ENCODE peak calls at places on chromosomes 7 and 10, in four cellular contexts. H, T, O and D are unnamed samples.

GRCh38 chr7:157752832-157753291 is 416.1 kb downstream of the DNAJB6 start:
- DNase-seq in O (no peak), T (no peak), H (no peak), D (no peak)

GRCh38 chr7:26159243-26159642 is 7.2 kb downstream of the NFE2L3 start:
- DNase-seq in H (peak; percentile 45), T (no peak), O (no peak), D (no peak)

GRCh38 chr10:96720422-96721206 is at the start of gene PIK3AP1:
- DNase-seq in T (peak; percentile 53), O (peak; percentile 98), H (no peak), D (peak; percentile 19)

GRCh38 chr7:6623589-6624245 is 8.3 kb downstream of the ZNF853 start:
- DNase-seq in H (no peak), O (no peak), T (no peak), D (no peak)

GRCh38 chr10:5447071-5447470 is 34.7 kb downstream of the NET1 start:
- DNase-seq in T (no peak), O (no peak), H (peak; percentile 56), D (no peak)

GRCh38 chr7:25167262-25167843 is 42.3 kb upstream of the CYCS start:
- DNase-seq in O (no peak), T (no peak), H (no peak), D (no peak)

GRCh38 chr7:45061807-45062206 is 27.0 kb downstream of the NACAD start:
- DNase-seq in T (no peak), H (no peak), O (peak; percentile 18), D (no peak)

GRCh38 chr10:33335800-33336605 is 1.5 kb upstream of the NRP1 start:
- DNase-seq in O (peak; percentile 82), T (peak; percentile 83), H (peak; percentile 36), D (no peak)

GRCh38 chr7:106022193-106022821 is 59.2 kb downstream of the CDHR3 start:
- DNase-seq in T (no peak), O (peak; percentile 84), H (no peak), D (no peak)

GRCh38 chr10:76869931-76870330 is 767.7 kb downstream of the KCNMA1 start:
- DNase-seq in H (no peak), T (peak; percentile 35), O (no peak), D (no peak)

GRCh38 chr7:114502454-114503254 is 88.0 kb downstream of the FOXP2 start:
- DNase-seq in O (no peak), H (peak; percentile 84), T (no peak), D (no peak)

GRCh38 chr7:157547102-157547501 is 210.3 kb downstream of the DNAJB6 start:
- DNase-seq in T (no peak), H (no peak), O (peak; percentile 31), D (no peak)

GRCh38 chr7:134450296-134451000 is 8.5 kb downstream of the AKR1B1 start:
- DNase-seq in O (no peak), T (no peak), H (no peak), D (no peak)

GRCh38 chr7:28310449-28310848 is 101.9 kb upstream of the CREB5 start:
- DNase-seq in H (no peak), O (no peak), T (no peak), D (no peak)

GRCh38 chr7:132941905-132942304 is 140.0 kb downstream of the CHCHD3 start:
- DNase-seq in T (no peak), H (no peak), O (no peak), D (peak; percentile 22)

GRCh38 chr10:31669367-31669766 is 259.3 kb downstream of the ARHGAP12 start:
- DNase-seq in O (no peak), H (no peak), T (no peak), D (peak; percentile 94)

GRCh38 chr10:30510184-30510931 is 76.4 kb downstream of the MAP3K8 start:
- DNase-seq in O (no peak), T (no peak), H (no peak), D (no peak)

GRCh38 chr10:5466451-5466996 is 32.8 kb downstream of the CALML5 start:
- DNase-seq in O (no peak), T (no peak), H (no peak), D (no peak)

GRCh38 chr7:151611041-151611440 is 91.3 kb upstream of the RHEB start:
- DNase-seq in T (no peak), O (no peak), H (no peak), D (no peak)

GRCh38 chr10:111360260-111360925 is 283.6 kb downstream of the ADRA2A start:
- DNase-seq in O (peak; percentile 70), H (no peak), T (peak; percentile 6), D (peak; percentile 24)

GRCh38 chr7:38548605-38549004 is 82.6 kb downstream of the AMPH start:
- DNase-seq in O (no peak), H (no peak), T (no peak), D (no peak)

GRCh38 chr7:19009936-19010280 is 107.5 kb downstream of the TWIST1 start:
- DNase-seq in O (no peak), T (no peak), H (no peak), D (no peak)

GRCh38 chr7:26658080-26658697 is 206.2 kb downstream of the SKAP2 start:
- DNase-seq in O (no peak), H (no peak), T (no peak), D (no peak)

GRCh38 chr7:75922966-75923603 is 8.1 kb downstream of the POR start:
- DNase-seq in O (no peak), H (no peak), T (no peak), D (no peak)

GRCh38 chr7:75916685-75917634 is 2.0 kb downstream of the POR start:
- DNase-seq in T (no peak), H (no peak), O (no peak), D (no peak)

GRCh38 chr7:75924251-75924650 is 9.3 kb downstream of the POR start:
- DNase-seq in H (no peak), O (no peak), T (no peak), D (no peak)

GRCh38 chr7:75921479-75921878 is 6.5 kb downstream of the POR start:
- DNase-seq in H (no peak), O (no peak), T (no peak), D (no peak)

GRCh38 chr7:75920431-75921161 is 5.6 kb downstream of the POR start:
- DNase-seq in H (no peak), O (no peak), T (no peak), D (no peak)
- TF ChIP-seq CTCF in H (no peak), O (no peak), T (no peak), D (no peak)

GRCh38 chr7:1368682-1369571 is 90.3 kb downstream of the MICALL2 start:
- DNase-seq in O (no peak), H (peak; percentile 4), T (no peak), D (peak; percentile 91)

GRCh38 chr7:1372063-1372462 is 87.2 kb downstream of the MICALL2 start:
- DNase-seq in T (no peak), O (no peak), H (no peak), D (no peak)

GRCh38 chr7:1369856-1370657 is 89.2 kb downstream of the MICALL2 start:
- DNase-seq in T (no peak), O (no peak), H (no peak), D (no peak)

GRCh38 chr7:1372671-1373379 is 86.4 kb downstream of the MICALL2 start:
- DNase-seq in H (no peak), O (no peak), T (no peak), D (no peak)

GRCh38 chr7:1370738-1371137 is 88.5 kb downstream of the MICALL2 start:
- DNase-seq in T (no peak), O (no peak), H (no peak), D (no peak)
- H3K4me1 ChIP-seq in T (no peaks in the 10 kb centered on the region), O (peaks cover 6% of the 10 kb centered on the region), H (no peaks in the 10 kb centered on the region), D (peaks cover 27% of the 10 kb centered on the region)

GRCh38 chr7:107147464-107148214 is 21.2 kb upstream of the HBP1 start:
- DNase-seq in O (no peak), H (peak; percentile 69), T (no peak), D (peak; percentile 42)
- H3K4me3 ChIP-seq in O (no peak overlapping the region), H (no peak overlapping the region), T (no peak overlapping the region), D (no peak overlapping the region)

DNA sequence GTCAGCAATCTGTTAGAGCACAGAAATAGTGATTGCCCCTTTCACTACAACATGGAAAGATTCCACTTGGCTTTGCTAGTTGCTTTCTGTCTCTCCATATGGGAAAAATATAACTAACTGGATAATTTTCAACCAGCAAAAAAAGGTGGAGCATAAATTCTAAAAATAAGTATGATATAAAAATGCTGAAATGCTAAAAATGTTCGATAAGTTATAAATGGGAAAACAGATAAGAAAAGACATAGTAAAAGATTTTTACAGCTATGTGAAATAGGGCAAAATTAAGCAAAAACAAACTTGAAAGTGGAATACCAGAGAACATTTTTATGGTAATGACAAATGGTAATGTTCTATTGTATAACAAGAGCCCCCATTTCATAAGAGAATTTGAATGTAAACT is 90.2 kb downstream of the GPR85 start:
- DNase-seq in H (no peak), T (no peak), O (no peak), D (no peak)
- TF ChIP-seq CTCF in H (no peak), T (no peak), O (no peak), D (no peak)

DNA sequence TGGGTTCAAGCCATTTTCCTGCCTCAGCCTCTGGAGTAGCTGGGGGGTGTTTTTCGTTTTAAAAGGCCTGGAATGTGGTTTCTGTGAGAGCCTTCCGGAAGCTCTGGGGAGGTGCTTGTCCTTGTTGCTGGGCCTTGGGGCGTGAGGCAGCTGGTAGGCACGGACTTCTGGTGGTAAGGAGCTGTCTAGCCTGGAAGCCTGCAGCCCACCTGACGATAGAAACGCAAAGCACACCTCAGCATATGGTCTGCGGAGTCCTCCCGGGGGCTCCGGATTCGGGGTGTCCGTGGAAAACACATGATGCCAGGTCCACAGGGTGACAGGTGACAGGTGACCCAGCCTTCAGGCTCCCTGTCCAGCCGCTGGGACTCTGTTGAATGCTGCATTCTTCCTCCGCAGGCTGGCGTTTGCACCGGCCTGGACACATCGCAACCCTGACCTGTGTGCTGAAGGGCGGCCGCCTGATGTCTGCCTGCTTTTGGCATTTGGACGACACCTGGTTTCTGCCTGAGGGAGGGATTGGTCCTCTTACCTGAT is 37.3 kb downstream of the INPP5A start:
- DNase-seq in T (no peak), O (no peak), H (no peak), D (no peak)
- H3K4me1 ChIP-seq in T (peaks cover 75% of the 10 kb centered on the region), O (peaks cover 85% of the 10 kb centered on the region), H (peaks cover 27% of the 10 kb centered on the region), D (peaks cover 8% of the 10 kb centered on the region)

GRCh38 chr10:17453035-17453376 is 1.4 kb downstream of the ST8SIA6 start:
- DNase-seq in H (no peak), O (no peak), T (no peak), D (no peak)
- H3K4me3 ChIP-seq in H (peak overlapping the region; percentile 0), O (no peak overlapping the region), T (peak overlapping the region; percentile 67), D (peak overlapping the region; percentile 44)